ENCODE peak calls at places on chromosomes 7 and 10, in six cellular contexts. Q is memory B cell; R is mucosa of gallbladder; F is NK-92 treated with Interleukin-12 subunit alpha and Interleukin-12 subunit beta, amount 100 ng/mL, for 24 hours; O is amniotic stem cell; C is EH. X is an unnamed sample.

GRCh38 chr7:104946338-104946737 is 67.7 kb upstream of the KMT2E start:
- DNase-seq in Q (no peak), R (no peak), F (peak), O (no peak), C (no peak), X (no peak)

GRCh38 chr7:70919491-70920073 is 212.4 kb upstream of the GALNT17 start:
- DNase-seq in Q (no peak), R (no peak), F (no peak), O (no peak), C (no peak), X (no peak)

GRCh38 chr10:42999385-43000020 is 77.4 kb upstream of the RET start:
- DNase-seq in Q (no peak), R (no peak), F (no peak), O (no peak), C (no peak), X (no peak)

GRCh38 chr10:132904169-132904813 is 38.1 kb downstream of the CFAP46 start:
- DNase-seq in Q (peak), R (no peak), F (no peak), O (no peak), C (peak), X (no peak)

GRCh38 chr10:63630928-63631685 is 109.9 kb downstream of the REEP3 start:
- DNase-seq in Q (no peak), R (no peak), F (no peak), O (no peak), C (peak), X (no peak)

GRCh38 chr7:34165927-34166550 is 260.7 kb downstream of the BMPER start:
- DNase-seq in Q (no peak), R (no peak), F (no peak), O (no peak), C (peak), X (no peak)

GRCh38 chr10:125155101-125155500 is 5.3 kb downstream of the CTBP2 start:
- DNase-seq in Q (no peak), R (no peak), F (no peak), O (no peak), C (peak), X (no peak)

GRCh38 chr7:40700653-40701475 is 566.1 kb downstream of the SUGCT start:
- DNase-seq in Q (no peak), R (no peak), F (no peak), O (no peak), C (peak), X (no peak)

GRCh38 chr10:131079314-131079713 is 232.2 kb downstream of the TCERG1L start:
- DNase-seq in Q (no peak), R (no peak), F (no peak), O (no peak), C (no peak), X (no peak)

GRCh38 chr7:56086761-56087160 is 6.0 kb downstream of the PHKG1 start:
- DNase-seq in Q (no peak), R (no peak), F (no peak), O (no peak), C (no peak), X (no peak)

GRCh38 chr7:24134535-24134934 is 149.5 kb upstream of the NPY start:
- DNase-seq in Q (no peak), R (no peak), F (no peak), O (no peak), C (no peak), X (no peak)

GRCh38 chr7:130114374-130114773 is 44.0 kb downstream of the KLHDC10 start:
- DNase-seq in Q (peak), R (no peak), F (no peak), O (no peak), C (no peak), X (no peak)

X was measured in left lobe of liver.